ENCODE peak calls at places on chromosomes 12 and 14, in ten cellular contexts. B is fibroblast of lung; U is adrenal gland; O is PC-9; W is tibial artery; Q is CD8-positive, alpha-beta T cell; V is heart left ventricle; K is esophagus squamous epithelium; A is SK-N-SH; F is pancreas. N is an unnamed sample.

GRCh38 chr14:33679025-33679424 is 271.8 kb downstream of the EGLN3 start:
- DNase-seq in U (no peak), A (no peak), K (no peak), O (no peak), V (no peak), W (no peak), Q (no peak), F (no peak), B (no peak), N (no peak)

GRCh38 chr14:98963610-98964009 is 308.4 kb downstream of the BCL11B start:
- DNase-seq in K (no peak), W (no peak), A (no peak), V (no peak), B (no peak), Q (no peak), F (no peak), U (no peak), O (no peak), N (no peak)

GRCh38 chr12:78584695-78585094 is 279.9 kb upstream of the SYT1 start:
- DNase-seq in F (no peak), W (no peak), V (no peak), U (no peak), A (no peak), B (peak; percentile 16), Q (no peak), O (no peak), K (no peak), N (no peak)

GRCh38 chr14:87283547-87283946 is 709.4 kb downstream of the GALC start:
- DNase-seq in U (no peak), A (no peak), Q (no peak), F (no peak), O (no peak), W (no peak), V (no peak), B (no peak), K (no peak), N (no peak)

GRCh38 chr14:87615822-87616679 is 376.9 kb downstream of the GALC start:
- DNase-seq in V (peak; percentile 20), W (peak; percentile 37), B (peak; percentile 33), U (peak; percentile 45), Q (no peak), A (peak; percentile 38), F (peak; percentile 47), K (no peak), O (no peak), N (no peak)

GRCh38 chr14:103698380-103699260 is 16.6 kb downstream of the XRCC3 start:
- DNase-seq in U (no peak), V (no peak), F (peak; percentile 89), O (no peak), B (no peak), K (no peak), A (no peak), Q (no peak), W (no peak), N (peak; percentile 64)

GRCh38 chr12:32586390-32586789 is 92.7 kb upstream of the DNM1L start:
- DNase-seq in O (no peak), B (peak; percentile 72), U (no peak), F (no peak), W (no peak), Q (no peak), A (no peak), V (no peak), K (no peak), N (no peak)

GRCh38 chr14:72608391-72609204 is 285.3 kb downstream of the DPF3 start:
- DNase-seq in K (no peak), B (peak; percentile 97), W (no peak), V (no peak), A (no peak), Q (no peak), O (no peak), U (no peak), F (no peak), N (no peak)

GRCh38 chr12:122593910-122594309 is 66.9 kb downstream of the KNTC1 start:
- DNase-seq in V (no peak), U (no peak), W (no peak), O (no peak), K (no peak), A (no peak), F (no peak), Q (no peak), B (no peak), N (no peak)

DNA sequence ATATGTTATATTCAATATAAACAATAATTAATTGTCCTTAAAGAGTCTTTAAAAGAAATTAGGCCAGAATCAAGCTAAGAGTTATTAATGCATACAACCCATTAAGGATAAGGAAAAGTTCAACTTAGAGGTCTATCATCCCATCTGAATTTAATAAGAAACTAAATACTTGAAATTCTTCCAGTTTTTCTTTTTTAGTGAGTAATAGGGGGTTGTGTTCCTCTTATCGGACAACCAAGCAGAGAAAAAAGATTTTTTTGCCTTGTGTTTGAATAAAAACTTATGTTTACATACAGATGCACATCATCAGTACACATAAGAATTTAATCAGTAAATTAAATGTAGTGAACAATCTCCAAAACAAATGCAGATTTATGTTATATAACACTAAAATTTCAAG is 32.5 kb downstream of the PAWR start:
- DNase-seq in F (no peak), Q (no peak), K (no peak), B (peak; percentile 60), W (no peak), O (no peak), A (no peak), V (no peak), U (no peak), N (no peak)
- H3K4me1 ChIP-seq in F (peaks cover 7% of the 10 kb centered on the region), Q (no peaks in the 10 kb centered on the region), K (no peaks in the 10 kb centered on the region), B (no peaks in the 10 kb centered on the region), W (no peaks in the 10 kb centered on the region), O (no peaks in the 10 kb centered on the region), A (no peaks in the 10 kb centered on the region), V (no peaks in the 10 kb centered on the region), U (peaks cover 4% of the 10 kb centered on the region), N (peaks cover 8% of the 10 kb centered on the region)

GRCh38 chr12:11666651-11667050 is 17.2 kb downstream of the ETV6 start:
- DNase-seq in F (no peak), O (no peak), B (no peak), K (no peak), U (no peak), A (no peak), W (no peak), V (no peak), Q (no peak), N (no peak)
- H3K36me3 ChIP-seq in F (no peaks in the 10 kb centered on the region), O (peaks cover 11% of the 10 kb centered on the region), B (no peaks in the 10 kb centered on the region), K (no peaks in the 10 kb centered on the region), U (no peaks in the 10 kb centered on the region), A (no peaks in the 10 kb centered on the region), W (no peaks in the 10 kb centered on the region), V (no peaks in the 10 kb centered on the region), Q (no peaks in the 10 kb centered on the region), N (peaks cover 4% of the 10 kb centered on the region)

DNA sequence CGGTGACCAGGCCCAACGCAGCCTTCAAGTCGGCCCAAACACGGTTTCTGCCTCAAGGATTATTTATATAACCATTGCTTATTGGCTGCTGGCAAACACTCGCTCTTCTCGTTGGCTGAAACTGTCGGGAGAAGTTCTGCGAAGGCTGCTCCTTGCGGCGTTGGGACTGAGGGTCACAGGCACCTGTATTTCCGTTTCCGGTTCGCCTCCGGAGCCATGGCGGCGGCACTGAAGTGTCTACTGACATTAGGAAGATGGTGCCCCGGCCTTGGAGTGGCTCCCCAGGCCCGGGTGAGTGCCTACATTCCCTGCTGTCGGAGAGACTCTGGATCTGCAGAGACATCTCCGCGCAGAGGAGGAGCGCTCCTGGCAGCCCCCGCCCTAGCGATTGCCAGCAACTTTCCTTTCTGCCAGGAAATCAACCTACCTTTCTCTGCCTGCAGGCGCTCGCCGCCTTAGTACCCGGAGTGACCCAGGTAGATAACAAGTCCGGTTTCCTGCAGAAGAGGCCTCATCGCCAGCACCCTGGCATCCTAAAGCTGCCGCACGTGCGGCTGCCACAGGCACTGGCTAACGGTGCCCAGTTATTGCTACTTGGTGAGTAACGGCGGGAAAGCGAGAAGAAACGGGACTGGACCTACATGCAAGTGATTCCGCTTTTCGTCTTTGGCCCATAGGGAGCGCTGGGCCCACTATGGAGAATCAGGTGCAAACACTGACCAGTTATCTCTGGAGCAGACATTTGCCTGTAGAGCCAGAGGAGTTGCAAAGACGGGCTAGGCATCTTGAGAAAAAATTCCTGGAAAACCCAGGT is at the start of gene METTL17:
- DNase-seq in U (peak; percentile 95), B (peak; percentile 98), A (peak; percentile 85), K (peak; percentile 68), Q (peak; percentile 74), W (peak; percentile 94), V (peak; percentile 92), O (peak; percentile 88), F (peak; percentile 82), N (peak; percentile 93)
- TF ChIP-seq CTCF in U (peak; percentile 52), B (peak; percentile 34), A (peak; percentile 50), K (no peak), Q (peak; percentile 28), W (peak; percentile 18), V (no peak), O (peak; percentile 47), F (no peak), N (peak; percentile 32)

GRCh38 chr14:91380610-91381371 is 36.8 kb downstream of the CCDC88C start:
- DNase-seq in K (no peak), U (no peak), O (no peak), W (no peak), B (peak; percentile 58), F (no peak), Q (no peak), V (peak; percentile 70), A (no peak), N (peak; percentile 44)

GRCh38 chr14:91377700-91378652 is 39.6 kb downstream of the CCDC88C start:
- DNase-seq in O (no peak), Q (no peak), U (no peak), V (no peak), W (no peak), B (no peak), F (no peak), A (peak; percentile 88), K (no peak), N (no peak)

GRCh38 chr14:91380116-91380515 is 37.5 kb downstream of the CCDC88C start:
- DNase-seq in B (no peak), K (no peak), U (no peak), F (no peak), V (no peak), O (no peak), Q (no peak), A (no peak), W (no peak), N (no peak)

GRCh38 chr14:91376547-91377477 is 40.8 kb downstream of the CCDC88C start:
- DNase-seq in F (no peak), V (no peak), B (no peak), U (no peak), Q (no peak), O (no peak), A (peak; percentile 50), K (no peak), W (no peak), N (no peak)

DNA sequence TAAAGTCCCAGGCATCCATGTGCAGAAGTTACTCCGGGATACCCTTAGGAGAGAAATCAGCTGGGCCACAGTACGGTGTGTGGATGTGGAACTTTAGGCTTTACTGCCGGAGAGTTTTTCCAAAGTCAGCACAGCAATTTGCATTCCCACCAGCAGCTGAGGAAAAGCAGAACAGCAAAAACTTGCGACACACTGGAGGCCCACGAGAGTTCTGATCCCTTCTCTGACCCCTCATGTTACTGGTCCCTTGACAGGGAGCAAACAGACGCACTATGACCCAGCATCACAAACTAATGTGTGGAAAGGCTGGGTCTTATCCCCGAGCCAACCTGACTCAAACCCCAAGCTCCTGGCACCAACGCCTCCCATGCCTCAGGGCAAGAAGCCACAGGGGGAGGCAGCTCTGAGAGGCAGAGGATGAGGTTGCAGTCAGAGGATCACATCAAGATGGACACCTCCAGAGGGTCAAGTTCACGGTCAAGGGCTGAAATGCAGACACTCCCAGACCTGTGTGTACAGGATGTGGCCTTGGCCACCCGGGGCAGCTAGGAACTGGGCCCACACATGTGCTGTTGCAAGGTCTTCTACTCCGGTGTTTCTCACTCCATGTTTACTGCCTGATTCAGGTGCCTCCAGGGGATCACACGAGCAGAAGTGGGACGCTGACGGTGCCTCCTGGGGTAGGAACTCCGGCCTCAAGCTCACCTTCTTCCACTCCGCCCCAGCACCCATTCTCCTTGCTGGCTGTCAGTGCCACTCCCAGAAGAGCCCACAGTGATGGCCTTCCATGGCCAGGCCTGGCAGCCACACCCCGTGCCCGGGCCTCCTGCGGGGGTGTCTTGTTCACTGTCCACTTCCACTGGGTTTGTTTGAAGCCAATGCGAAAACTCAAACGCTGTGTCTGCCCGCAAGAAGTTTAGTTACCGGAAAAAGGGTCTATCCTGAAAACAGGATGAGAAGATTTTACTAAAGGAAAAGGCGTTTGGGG is 38.4 kb downstream of the CCDC88C start:
- DNase-seq in V (no peak), F (no peak), W (no peak), Q (no peak), U (no peak), A (no peak), K (no peak), B (no peak), O (peak; percentile 75), N (no peak)
- H3K4me1 ChIP-seq in V (peaks cover 80% of the 10 kb centered on the region), F (peaks cover 12% of the 10 kb centered on the region), W (no peaks in the 10 kb centered on the region), Q (peaks cover 97% of the 10 kb centered on the region), U (no peaks in the 10 kb centered on the region), A (peaks cover 71% of the 10 kb centered on the region), K (peaks cover 17% of the 10 kb centered on the region), B (no peaks in the 10 kb centered on the region), O (peaks cover 46% of the 10 kb centered on the region), N (peaks cover 66% of the 10 kb centered on the region)